ENCODE peak calls at places on chromosomes 16 and 17, in eight cellular contexts. X, Z, K, V, P, A, B and J are unnamed samples.

GRCh38 chr17:36647598-36647997 is 46.2 kb downstream of the MRM1 start:
- DNase-seq in X (no peak), Z (no peak), K (no peak), V (no peak), P (no peak), A (no peak), B (no peak), J (no peak)

GRCh38 chr16:88455610-88456355 is 2.7 kb downstream of the ZFPM1 start:
- DNase-seq in X (no peak), Z (no peak), K (peak; percentile 65), V (peak; percentile 33), P (no peak), A (peak; percentile 43), B (peak; percentile 63), J (peak; percentile 70)

GRCh38 chr17:19332371-19333131 is 30.0 kb downstream of the B9D1 start:
- DNase-seq in X (no peak), Z (no peak), K (no peak), V (no peak), P (no peak), A (no peak), B (no peak), J (no peak)

GRCh38 chr16:726438-727290 is at the start of the genes CCDC78 and HAGHL:
- DNase-seq in X (no peak), Z (peak; percentile 74), K (no peak), V (peak; percentile 53), P (no peak), A (no peak), B (peak; percentile 80), J (peak; percentile 63)

GRCh38 chr16:3971261-3971660 is 90.7 kb upstream of the CREBBP start:
- DNase-seq in X (no peak), Z (no peak), K (peak; percentile 66), V (peak; percentile 75), P (peak; percentile 65), A (no peak), B (no peak), J (peak; percentile 93)

GRCh38 chr16:88702364-88703210 is 3.6 kb downstream of the RNF166 start:
- DNase-seq in X (no peak), Z (no peak), K (no peak), V (no peak), P (no peak), A (no peak), B (no peak), J (no peak)

GRCh38 chr17:40474419-40475002 is 26.9 kb downstream of the TNS4 start:
- DNase-seq in X (no peak), Z (no peak), K (no peak), V (peak; percentile 26), P (no peak), A (no peak), B (no peak), J (no peak)

GRCh38 chr16:46883353-46883689 is 841 bp upstream of the GPT2 start:
- DNase-seq in X (no peak), Z (no peak), K (no peak), V (no peak), P (no peak), A (no peak), B (peak; percentile 44), J (no peak)

GRCh38 chr17:45702666-45703266 is 81.4 kb upstream of the CRHR1 start:
- DNase-seq in X (no peak), Z (no peak), K (peak; percentile 45), V (peak; percentile 70), P (no peak), A (no peak), B (no peak), J (peak; percentile 30)

GRCh38 chr16:4675864-4676786 is 17.2 kb upstream of the NUDT16L1 start:
- DNase-seq in X (no peak), Z (peak; percentile 25), K (no peak), V (no peak), P (no peak), A (no peak), B (no peak), J (no peak)

GRCh38 chr16:55435387-55435786 is 43.6 kb upstream of the MMP2 start:
- DNase-seq in X (no peak), Z (no peak), K (no peak), V (no peak), P (no peak), A (no peak), B (no peak), J (no peak)

GRCh38 chr17:57862990-57863667 is 13.3 kb upstream of the MRPS23 start:
- DNase-seq in X (no peak), Z (no peak), K (no peak), V (no peak), P (no peak), A (no peak), B (no peak), J (no peak)

GRCh38 chr16:89505204-89506112 is 2.7 kb upstream of the SPG7 start:
- DNase-seq in X (peak; percentile 90), Z (peak; percentile 82), K (peak; percentile 89), V (peak; percentile 90), P (peak; percentile 77), A (peak; percentile 96), B (peak; percentile 98), J (peak; percentile 97)

GRCh38 chr17:4559139-4559791 is 1.1 kb downstream of the GGT6 start:
- DNase-seq in X (no peak), Z (peak; percentile 76), K (no peak), V (no peak), P (no peak), A (no peak), B (peak; percentile 58), J (no peak)

GRCh38 chr17:45050680-45051059 is 762 bp downstream of the DCAKD start:
- DNase-seq in X (no peak), Z (no peak), K (no peak), V (no peak), P (no peak), A (no peak), B (peak; percentile 53), J (peak; percentile 34)

GRCh38 chr16:23676924-23677480 is 1.7 kb upstream of the PLK1 start:
- DNase-seq in X (no peak), Z (no peak), K (peak; percentile 17), V (peak; percentile 33), P (no peak), A (no peak), B (peak; percentile 61), J (no peak)

GRCh38 chr16:77599793-77600415 is 122.4 kb upstream of the NUDT7 start:
- DNase-seq in X (no peak), Z (no peak), K (peak; percentile 63), V (peak; percentile 43), P (no peak), A (no peak), B (peak; percentile 32), J (peak; percentile 46)

GRCh38 chr17:61406871-61407210 is 7.2 kb downstream of the TBX2 start:
- DNase-seq in X (no peak), Z (no peak), K (no peak), V (no peak), P (no peak), A (no peak), B (no peak), J (no peak)

GRCh38 chr17:3798273-3799180 is 2.5 kb downstream of the ITGAE start:
- DNase-seq in X (no peak), Z (no peak), K (no peak), V (peak; percentile 13), P (no peak), A (no peak), B (no peak), J (no peak)

GRCh38 chr17:15384142-15384803 is 42.9 kb upstream of the TEKT3 start:
- DNase-seq in X (peak; percentile 72), Z (no peak), K (peak; percentile 65), V (no peak), P (no peak), A (peak; percentile 44), B (peak; percentile 50), J (peak; percentile 24)

DNA sequence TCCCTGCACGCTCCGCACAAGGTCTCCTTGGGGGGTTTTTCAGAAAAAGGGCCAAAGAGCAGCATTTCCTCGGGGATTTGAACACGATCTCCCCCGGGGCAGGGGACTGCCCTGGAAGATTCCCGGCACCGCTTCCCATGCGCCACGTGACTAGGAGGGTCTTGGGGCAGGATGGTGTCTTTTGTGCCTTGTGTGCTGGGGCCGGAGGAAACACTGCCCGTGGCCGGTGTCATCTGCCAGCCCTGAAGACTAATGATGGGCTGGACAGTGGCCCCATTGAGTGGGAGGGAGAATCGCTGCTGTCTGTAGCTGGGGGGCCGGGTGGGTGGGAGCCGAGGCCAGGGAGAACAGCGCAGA is 315.1 kb downstream of the SEC14L1 start:
- DNase-seq in X (no peak), Z (no peak), K (no peak), V (no peak), P (no peak), A (no peak), B (no peak), J (no peak)
- H3K4me3 ChIP-seq in X (no peak overlapping the region), Z (no peak overlapping the region), K (no peak overlapping the region), V (no peak overlapping the region), P (no peak overlapping the region), A (no peak overlapping the region), B (no peak overlapping the region), J (no peak overlapping the region)

GRCh38 chr16:72927199-72928088 is 120.5 kb downstream of the ZFHX3 start:
- DNase-seq in X (peak; percentile 63), Z (peak; percentile 62), K (peak; percentile 16), V (peak; percentile 96), P (peak; percentile 78), A (peak; percentile 74), B (no peak), J (peak; percentile 35)
- H3K4me3 ChIP-seq in X (no peak overlapping the region), Z (no peak overlapping the region), K (no peak overlapping the region), V (peak overlapping the region; percentile 62), P (no peak overlapping the region), A (no peak overlapping the region), B (no peak overlapping the region), J (no peak overlapping the region)

DNA sequence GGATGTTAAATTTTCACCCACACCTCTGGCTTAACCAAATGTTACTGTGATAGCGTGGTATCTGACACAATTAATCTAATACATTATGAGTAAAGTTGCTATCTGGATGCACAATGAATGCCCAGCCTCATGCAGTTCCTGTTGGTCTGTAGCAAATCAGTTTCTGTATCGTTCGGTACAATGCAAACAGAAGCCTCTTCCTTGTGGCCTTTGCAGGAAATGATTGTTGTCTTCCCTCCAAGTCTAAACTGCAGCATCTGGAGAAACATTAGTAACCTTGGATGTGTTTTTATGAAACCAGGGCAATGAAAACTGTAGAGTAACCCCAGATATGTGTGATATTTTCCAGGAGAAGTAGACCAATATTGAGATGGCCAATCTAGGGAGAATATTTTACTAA is 46.8 kb downstream of the CYB561 start:
- DNase-seq in X (no peak), Z (no peak), K (peak; percentile 77), V (no peak), P (no peak), A (no peak), B (no peak), J (peak; percentile 54)
- H3K4me3 ChIP-seq in X (no peak overlapping the region), Z (no peak overlapping the region), K (no peak overlapping the region), V (no peak overlapping the region), P (no peak overlapping the region), A (no peak overlapping the region), B (no peak overlapping the region), J (no peak overlapping the region)

GRCh38 chr17:83082899-83083367 is 3.5 kb downstream of the METRNL start:
- DNase-seq in X (peak; percentile 21), Z (no peak), K (no peak), V (no peak), P (no peak), A (no peak), B (no peak), J (no peak)
- H3K4me3 ChIP-seq in X (no peak overlapping the region), Z (no peak overlapping the region), K (peak overlapping the region; percentile 82), V (no peak overlapping the region), P (peak overlapping the region; percentile 25), A (no peak overlapping the region), B (no peak overlapping the region), J (no peak overlapping the region)

GRCh38 chr17:34987232-34987631 is 6.9 kb downstream of the LIG3 start:
- DNase-seq in X (no peak), Z (no peak), K (no peak), V (no peak), P (no peak), A (no peak), B (no peak), J (no peak)
- H3K4me3 ChIP-seq in X (no peak overlapping the region), Z (no peak overlapping the region), K (no peak overlapping the region), V (no peak overlapping the region), P (no peak overlapping the region), A (no peak overlapping the region), B (no peak overlapping the region), J (no peak overlapping the region)

GRCh38 chr17:32318071-32318470 is 23.9 kb downstream of the C17orf75 start:
- DNase-seq in X (no peak), Z (no peak), K (no peak), V (no peak), P (no peak), A (no peak), B (no peak), J (no peak)
- H3K4me3 ChIP-seq in X (no peak overlapping the region), Z (no peak overlapping the region), K (no peak overlapping the region), V (no peak overlapping the region), P (no peak overlapping the region), A (no peak overlapping the region), B (no peak overlapping the region), J (no peak overlapping the region)